ENCODE peak calls at places on chromosomes 4 and X, in eight cellular contexts. One of them, this sample, is unnamed.

GRCh38 chrX:9614016-9614415 is 149.2 kb downstream of the TBL1X start:
- DNase-seq in ovary: no peak
- DNase-seq in tibial artery: no peak
- DNase-seq in caudate nucleus: no peak
- DNase-seq in hepatocyte: no peak
- DNase-seq in HCT116: no peak
- DNase-seq in left ventricle myocardium inferior: no peak
- DNase-seq in stomach: no peak
- DNase-seq in this sample: peak

GRCh38 chr4:82721819-82722423 is 76.7 kb downstream of the SCD5 start:
- DNase-seq in ovary: no peak
- DNase-seq in tibial artery: no peak
- DNase-seq in caudate nucleus: no peak
- DNase-seq in hepatocyte: peak
- DNase-seq in HCT116: peak
- DNase-seq in left ventricle myocardium inferior: peak
- DNase-seq in stomach: peak
- DNase-seq in this sample: no peak

GRCh38 chrX:123422875-123423274 is 238.8 kb downstream of the GRIA3 start:
- DNase-seq in ovary: peak
- DNase-seq in tibial artery: no peak
- DNase-seq in caudate nucleus: no peak
- DNase-seq in hepatocyte: peak
- DNase-seq in HCT116: no peak
- DNase-seq in left ventricle myocardium inferior: no peak
- DNase-seq in stomach: no peak
- DNase-seq in this sample: no peak

GRCh38 chr4:140330311-140330900 is 43.0 kb upstream of the SCOC start:
- DNase-seq in ovary: no peak
- DNase-seq in tibial artery: no peak
- DNase-seq in caudate nucleus: no peak
- DNase-seq in hepatocyte: peak
- DNase-seq in HCT116: peak
- DNase-seq in left ventricle myocardium inferior: no peak
- DNase-seq in stomach: no peak
- DNase-seq in this sample: no peak

GRCh38 chrX:71976753-71977152 is 66.1 kb downstream of the NHSL2 start:
- DNase-seq in ovary: no peak
- DNase-seq in tibial artery: no peak
- DNase-seq in caudate nucleus: no peak
- DNase-seq in hepatocyte: no peak
- DNase-seq in HCT116: no peak
- DNase-seq in left ventricle myocardium inferior: no peak
- DNase-seq in stomach: no peak
- DNase-seq in this sample: no peak

GRCh38 chrX:905828-906566 is 275.4 kb downstream of the SHOX start:
- DNase-seq in ovary: no peak
- DNase-seq in tibial artery: no peak
- DNase-seq in caudate nucleus: no peak
- DNase-seq in hepatocyte: peak
- DNase-seq in HCT116: no peak
- DNase-seq in left ventricle myocardium inferior: no peak
- DNase-seq in stomach: no peak
- DNase-seq in this sample: no peak

GRCh38 chrX:68307767-68308166 is 125.5 kb downstream of the OPHN1 start:
- DNase-seq in ovary: no peak
- DNase-seq in tibial artery: no peak
- DNase-seq in caudate nucleus: no peak
- DNase-seq in hepatocyte: no peak
- DNase-seq in HCT116: peak
- DNase-seq in left ventricle myocardium inferior: no peak
- DNase-seq in stomach: no peak
- DNase-seq in this sample: peak

GRCh38 chr4:7021930-7022658 is 21.1 kb upstream of the TADA2B start:
- DNase-seq in ovary: no peak
- DNase-seq in tibial artery: no peak
- DNase-seq in caudate nucleus: no peak
- DNase-seq in hepatocyte: peak
- DNase-seq in HCT116: no peak
- DNase-seq in left ventricle myocardium inferior: no peak
- DNase-seq in stomach: no peak
- DNase-seq in this sample: no peak

DNA sequence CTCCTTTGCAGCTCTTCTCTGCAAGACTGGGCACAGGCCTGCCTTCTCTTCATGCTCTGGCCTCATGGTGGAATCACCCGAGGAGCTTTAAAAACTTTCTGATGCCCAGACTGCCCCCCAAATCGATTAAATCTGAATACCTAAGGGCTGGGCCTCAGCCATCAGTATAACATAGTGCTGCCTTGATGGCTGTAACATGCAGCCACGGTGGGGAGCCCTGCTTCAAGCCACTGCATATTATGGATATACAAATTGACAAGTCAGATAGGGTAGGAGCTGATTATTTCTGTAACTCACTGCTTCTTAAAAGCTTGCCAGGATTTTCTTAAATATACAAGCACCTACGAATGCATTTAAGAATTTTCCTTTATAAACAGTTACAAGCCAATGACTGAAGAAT is 40.5 kb downstream of the GPM6B start:
- DNase-seq in ovary: no peak
- DNase-seq in tibial artery: no peak
- DNase-seq in caudate nucleus: no peak
- DNase-seq in hepatocyte: no peak
- DNase-seq in HCT116: no peak
- DNase-seq in left ventricle myocardium inferior: no peak
- DNase-seq in stomach: no peak
- DNase-seq in this sample: no peak
- H3K27ac ChIP-seq in ovary: no peak
- H3K27ac ChIP-seq in tibial artery: no peak
- H3K27ac ChIP-seq in caudate nucleus: peak
- H3K27ac ChIP-seq in hepatocyte: no peak
- H3K27ac ChIP-seq in HCT116: no peak
- H3K27ac ChIP-seq in left ventricle myocardium inferior: no peak
- H3K27ac ChIP-seq in stomach: no peak
- H3K27ac ChIP-seq in this sample: no peak

DNA sequence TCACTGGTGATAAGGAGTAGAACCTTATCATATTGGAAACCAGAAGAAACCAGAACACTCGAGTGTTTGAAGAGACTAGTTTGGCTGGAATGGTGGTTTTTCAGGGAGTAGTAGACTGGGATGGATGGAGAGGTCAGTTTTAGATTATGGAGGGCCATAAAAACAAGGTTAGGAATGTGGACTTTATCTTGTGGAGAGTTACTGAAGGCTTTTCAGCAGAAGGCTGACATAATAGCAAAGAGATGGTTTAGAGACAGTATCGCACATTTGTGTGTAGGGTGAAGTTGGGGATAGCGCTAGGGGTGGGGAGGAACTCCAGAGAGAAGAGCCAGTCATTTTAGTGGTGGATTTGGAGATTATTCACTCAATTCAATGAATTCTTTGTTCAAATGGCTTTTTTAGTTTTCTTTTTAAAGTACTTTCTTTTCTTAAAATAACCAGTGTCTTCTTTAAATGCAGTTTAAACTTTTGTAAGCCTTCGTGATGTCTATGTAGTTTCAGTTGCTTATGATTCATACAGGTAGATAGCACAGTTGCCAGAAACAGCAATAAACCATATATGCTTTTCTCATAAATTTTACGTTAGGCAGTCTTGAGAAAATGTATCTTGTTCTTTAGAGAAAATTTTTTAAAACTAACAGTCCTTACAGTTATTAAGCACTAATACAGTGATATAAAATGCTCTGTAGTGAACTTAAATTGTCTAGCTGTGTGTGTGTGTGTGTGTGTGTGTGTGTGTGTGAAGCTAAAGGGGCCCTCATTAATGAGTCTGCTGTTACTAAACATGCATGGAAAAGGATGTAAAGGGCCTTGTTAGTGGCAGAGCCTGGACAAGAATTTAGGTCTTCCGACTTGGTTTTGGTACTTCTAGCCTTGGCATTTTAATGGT is 3.8 kb downstream of the ARHGAP10 start:
- DNase-seq in ovary: no peak
- DNase-seq in tibial artery: no peak
- DNase-seq in caudate nucleus: no peak
- DNase-seq in hepatocyte: no peak
- DNase-seq in HCT116: no peak
- DNase-seq in left ventricle myocardium inferior: no peak
- DNase-seq in stomach: no peak
- DNase-seq in this sample: no peak
- H3K27ac ChIP-seq in ovary: peak
- H3K27ac ChIP-seq in tibial artery: peak
- H3K27ac ChIP-seq in caudate nucleus: no peak
- H3K27ac ChIP-seq in hepatocyte: peak
- H3K27ac ChIP-seq in HCT116: no peak
- H3K27ac ChIP-seq in left ventricle myocardium inferior: peak
- H3K27ac ChIP-seq in stomach: peak
- H3K27ac ChIP-seq in this sample: peak

DNA sequence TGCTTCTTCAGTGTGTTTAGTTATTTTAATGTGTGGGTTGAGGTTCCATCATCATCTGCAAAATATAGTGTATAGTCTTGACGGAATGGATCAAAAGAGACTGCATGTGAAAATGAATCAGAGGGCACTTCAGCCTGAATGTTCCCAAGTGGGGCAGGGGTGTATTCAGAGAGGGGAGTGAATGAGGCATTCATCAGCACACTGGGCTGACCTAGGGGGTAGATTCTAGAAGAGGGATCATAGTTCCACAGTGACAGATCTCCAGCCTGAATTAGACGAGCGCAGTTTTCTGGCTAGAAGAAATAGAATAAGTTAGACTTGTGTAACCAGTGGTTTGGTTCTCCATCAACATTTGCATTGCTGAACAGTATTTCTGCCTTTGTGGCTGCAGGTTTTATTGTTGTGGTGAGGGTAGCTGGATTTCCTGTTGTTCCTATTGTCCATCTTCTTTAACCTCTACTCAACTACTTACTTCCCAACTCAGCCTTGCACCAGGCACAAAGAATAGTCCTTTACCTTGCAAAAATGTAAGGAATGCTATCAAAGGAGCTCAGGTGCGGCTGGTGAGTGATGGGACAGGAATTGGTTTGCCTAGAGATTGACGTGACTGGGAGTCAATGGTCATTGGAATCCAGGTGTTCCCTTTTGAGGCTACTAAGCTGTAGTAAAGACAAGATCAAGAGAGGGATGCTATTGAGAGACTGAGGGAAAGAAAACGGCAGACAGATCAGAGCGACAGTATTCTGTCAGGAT is 50.9 kb downstream of the NAP1L5 start:
- DNase-seq in ovary: no peak
- DNase-seq in tibial artery: no peak
- DNase-seq in caudate nucleus: no peak
- DNase-seq in hepatocyte: no peak
- DNase-seq in HCT116: no peak
- DNase-seq in left ventricle myocardium inferior: no peak
- DNase-seq in stomach: no peak
- DNase-seq in this sample: no peak
- H3K27ac ChIP-seq in ovary: no peak
- H3K27ac ChIP-seq in tibial artery: no peak
- H3K27ac ChIP-seq in caudate nucleus: no peak
- H3K27ac ChIP-seq in hepatocyte: no peak
- H3K27ac ChIP-seq in HCT116: no peak
- H3K27ac ChIP-seq in left ventricle myocardium inferior: no peak
- H3K27ac ChIP-seq in stomach: no peak
- H3K27ac ChIP-seq in this sample: peak

GRCh38 chrX:17830211-17830610 is 30.9 kb downstream of the RAI2 start:
- DNase-seq in ovary: no peak
- DNase-seq in tibial artery: no peak
- DNase-seq in caudate nucleus: no peak
- DNase-seq in hepatocyte: no peak
- DNase-seq in HCT116: no peak
- DNase-seq in left ventricle myocardium inferior: no peak
- DNase-seq in stomach: no peak
- DNase-seq in this sample: no peak
- H3K27ac ChIP-seq in ovary: no peak
- H3K27ac ChIP-seq in tibial artery: no peak
- H3K27ac ChIP-seq in caudate nucleus: no peak
- H3K27ac ChIP-seq in hepatocyte: no peak
- H3K27ac ChIP-seq in HCT116: no peak
- H3K27ac ChIP-seq in left ventricle myocardium inferior: peak
- H3K27ac ChIP-seq in stomach: peak
- H3K27ac ChIP-seq in this sample: no peak

GRCh38 chr4:40940317-40940720 is 190.6 kb downstream of the NSUN7 start:
- DNase-seq in ovary: no peak
- DNase-seq in tibial artery: peak
- DNase-seq in caudate nucleus: no peak
- DNase-seq in hepatocyte: no peak
- DNase-seq in HCT116: no peak
- DNase-seq in left ventricle myocardium inferior: peak
- DNase-seq in stomach: no peak
- DNase-seq in this sample: no peak

GRCh38 chr4:40940764-40941163 is 191.0 kb downstream of the NSUN7 start:
- DNase-seq in ovary: no peak
- DNase-seq in tibial artery: no peak
- DNase-seq in caudate nucleus: no peak
- DNase-seq in hepatocyte: no peak
- DNase-seq in HCT116: no peak
- DNase-seq in left ventricle myocardium inferior: no peak
- DNase-seq in stomach: no peak
- DNase-seq in this sample: no peak

GRCh38 chr4:40937140-40937725 is 187.5 kb downstream of the NSUN7 start:
- DNase-seq in ovary: no peak
- DNase-seq in tibial artery: no peak
- DNase-seq in caudate nucleus: no peak
- DNase-seq in hepatocyte: no peak
- DNase-seq in HCT116: no peak
- DNase-seq in left ventricle myocardium inferior: no peak
- DNase-seq in stomach: no peak
- DNase-seq in this sample: no peak

GRCh38 chr4:40934671-40935070 is 184.9 kb downstream of the NSUN7 start:
- DNase-seq in ovary: no peak
- DNase-seq in tibial artery: no peak
- DNase-seq in caudate nucleus: no peak
- DNase-seq in hepatocyte: no peak
- DNase-seq in HCT116: no peak
- DNase-seq in left ventricle myocardium inferior: no peak
- DNase-seq in stomach: no peak
- DNase-seq in this sample: no peak

DNA sequence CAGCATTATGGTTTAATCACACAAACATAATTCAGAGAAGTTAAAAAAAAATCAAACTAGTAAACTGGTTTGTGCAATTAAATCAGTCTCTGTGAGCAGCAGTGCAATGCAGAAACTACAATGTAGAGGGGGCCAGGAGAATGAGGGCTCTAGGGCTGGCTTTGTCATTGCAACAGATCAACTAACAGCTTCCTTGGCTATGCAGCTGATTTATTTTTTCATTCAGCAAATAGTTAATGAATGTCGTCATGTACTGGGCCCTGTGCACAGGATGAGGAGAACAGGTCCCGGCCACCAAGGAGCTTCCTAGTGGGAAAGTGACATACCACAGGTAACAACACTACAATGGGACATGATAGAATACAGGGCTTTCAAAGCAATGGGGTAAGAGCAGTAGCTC is 190.1 kb downstream of the NSUN7 start:
- DNase-seq in ovary: no peak
- DNase-seq in tibial artery: no peak
- DNase-seq in caudate nucleus: no peak
- DNase-seq in hepatocyte: no peak
- DNase-seq in HCT116: no peak
- DNase-seq in left ventricle myocardium inferior: no peak
- DNase-seq in stomach: no peak
- DNase-seq in this sample: no peak
- H3K27ac ChIP-seq in ovary: no peak
- H3K27ac ChIP-seq in tibial artery: peak
- H3K27ac ChIP-seq in caudate nucleus: no peak
- H3K27ac ChIP-seq in hepatocyte: no peak
- H3K27ac ChIP-seq in HCT116: no peak
- H3K27ac ChIP-seq in left ventricle myocardium inferior: peak
- H3K27ac ChIP-seq in stomach: peak
- H3K27ac ChIP-seq in this sample: no peak

This sample was measured in epithelial cell of prostate.